ENCODE peak calls at places on chromosomes 7 and 10, in seven cellular contexts. One of them, this sample, is unnamed.

GRCh38 chr10:120732643-120733313 is 118.4 kb upstream of the WDR11 start:
- DNase-seq in PC-3: peak; percentile 72
- DNase-seq in A673: peak; percentile 4
- DNase-seq in mammary epithelial cell: peak; percentile 25
- DNase-seq in CD4-positive, alpha-beta memory T cell: no peak
- DNase-seq in neural progenitor cell: peak; percentile 34
- DNase-seq in GM12878: no peak
- DNase-seq in this sample: no peak

GRCh38 chr7:12111461-12112405 is 99.4 kb upstream of the TMEM106B start:
- DNase-seq in PC-3: no peak
- DNase-seq in A673: peak; percentile 5
- DNase-seq in mammary epithelial cell: no peak
- DNase-seq in CD4-positive, alpha-beta memory T cell: peak; percentile 22
- DNase-seq in neural progenitor cell: peak; percentile 8
- DNase-seq in GM12878: no peak
- DNase-seq in this sample: no peak

GRCh38 chr10:47076949-47077348 is 165.7 kb downstream of the PTPN20 start:
- DNase-seq in PC-3: no peak
- DNase-seq in A673: peak; percentile 9
- DNase-seq in mammary epithelial cell: peak; percentile 31
- DNase-seq in CD4-positive, alpha-beta memory T cell: no peak
- DNase-seq in neural progenitor cell: no peak
- DNase-seq in GM12878: no peak
- DNase-seq in this sample: no peak

GRCh38 chr10:77285529-77286182 is 352.0 kb downstream of the KCNMA1 start:
- DNase-seq in PC-3: no peak
- DNase-seq in A673: no peak
- DNase-seq in mammary epithelial cell: no peak
- DNase-seq in CD4-positive, alpha-beta memory T cell: no peak
- DNase-seq in neural progenitor cell: no peak
- DNase-seq in GM12878: no peak
- DNase-seq in this sample: no peak

GRCh38 chr10:35058134-35058533 is 32.0 kb downstream of the CUL2 start:
- DNase-seq in PC-3: peak; percentile 100
- DNase-seq in A673: peak; percentile 84
- DNase-seq in mammary epithelial cell: peak; percentile 73
- DNase-seq in CD4-positive, alpha-beta memory T cell: no peak
- DNase-seq in neural progenitor cell: no peak
- DNase-seq in GM12878: peak; percentile 20
- DNase-seq in this sample: peak; percentile 31

GRCh38 chr10:125781374-125781773 is 5.8 kb upstream of the MMP21 start:
- DNase-seq in PC-3: no peak
- DNase-seq in A673: no peak
- DNase-seq in mammary epithelial cell: no peak
- DNase-seq in CD4-positive, alpha-beta memory T cell: no peak
- DNase-seq in neural progenitor cell: no peak
- DNase-seq in GM12878: no peak
- DNase-seq in this sample: no peak

GRCh38 chr10:21518629-21519321 is 6.7 kb downstream of the SKIDA1 start:
- DNase-seq in PC-3: peak; percentile 7
- DNase-seq in A673: peak; percentile 43
- DNase-seq in mammary epithelial cell: peak; percentile 37
- DNase-seq in CD4-positive, alpha-beta memory T cell: no peak
- DNase-seq in neural progenitor cell: peak; percentile 65
- DNase-seq in GM12878: no peak
- DNase-seq in this sample: peak; percentile 44

GRCh38 chr7:71682841-71683341 is 550.9 kb downstream of the GALNT17 start:
- DNase-seq in PC-3: no peak
- DNase-seq in A673: no peak
- DNase-seq in mammary epithelial cell: no peak
- DNase-seq in CD4-positive, alpha-beta memory T cell: no peak
- DNase-seq in neural progenitor cell: peak; percentile 90
- DNase-seq in GM12878: no peak
- DNase-seq in this sample: no peak

GRCh38 chr7:130149575-130150139 is 55.5 kb downstream of the TMEM209 start:
- DNase-seq in PC-3: no peak
- DNase-seq in A673: no peak
- DNase-seq in mammary epithelial cell: no peak
- DNase-seq in CD4-positive, alpha-beta memory T cell: no peak
- DNase-seq in neural progenitor cell: no peak
- DNase-seq in GM12878: no peak
- DNase-seq in this sample: no peak

GRCh38 chr10:131860806-131861440 is 39.9 kb upstream of the PPP2R2D start:
- DNase-seq in PC-3: no peak
- DNase-seq in A673: no peak
- DNase-seq in mammary epithelial cell: no peak
- DNase-seq in CD4-positive, alpha-beta memory T cell: no peak
- DNase-seq in neural progenitor cell: no peak
- DNase-seq in GM12878: no peak
- DNase-seq in this sample: no peak

GRCh38 chr7:81492910-81493309 is 276.9 kb downstream of the HGF start:
- DNase-seq in PC-3: peak; percentile 31
- DNase-seq in A673: no peak
- DNase-seq in mammary epithelial cell: no peak
- DNase-seq in CD4-positive, alpha-beta memory T cell: no peak
- DNase-seq in neural progenitor cell: no peak
- DNase-seq in GM12878: no peak
- DNase-seq in this sample: no peak

GRCh38 chr7:102469351-102469971 is 4.7 kb downstream of the LRWD1 start:
- DNase-seq in PC-3: no peak
- DNase-seq in A673: no peak
- DNase-seq in mammary epithelial cell: no peak
- DNase-seq in CD4-positive, alpha-beta memory T cell: no peak
- DNase-seq in neural progenitor cell: no peak
- DNase-seq in GM12878: no peak
- DNase-seq in this sample: no peak

GRCh38 chr10:122786269-122786668 is 59.4 kb downstream of the CUZD1 start:
- DNase-seq in PC-3: peak; percentile 32
- DNase-seq in A673: peak; percentile 50
- DNase-seq in mammary epithelial cell: peak; percentile 30
- DNase-seq in CD4-positive, alpha-beta memory T cell: no peak
- DNase-seq in neural progenitor cell: peak; percentile 87
- DNase-seq in GM12878: no peak
- DNase-seq in this sample: peak; percentile 76

GRCh38 chr10:9301148-9301547 is 1246.7 kb downstream of the GATA3 start:
- DNase-seq in PC-3: peak; percentile 28
- DNase-seq in A673: peak; percentile 30
- DNase-seq in mammary epithelial cell: peak; percentile 4
- DNase-seq in CD4-positive, alpha-beta memory T cell: no peak
- DNase-seq in neural progenitor cell: no peak
- DNase-seq in GM12878: no peak
- DNase-seq in this sample: no peak

GRCh38 chr10:58299580-58299979 is 30.6 kb downstream of the CISD1 start:
- DNase-seq in PC-3: peak; percentile 88
- DNase-seq in A673: peak; percentile 73
- DNase-seq in mammary epithelial cell: no peak
- DNase-seq in CD4-positive, alpha-beta memory T cell: peak; percentile 58
- DNase-seq in neural progenitor cell: peak; percentile 70
- DNase-seq in GM12878: no peak
- DNase-seq in this sample: peak; percentile 82

GRCh38 chr7:2088801-2089200 is 143.9 kb downstream of the MAD1L1 start:
- DNase-seq in PC-3: no peak
- DNase-seq in A673: no peak
- DNase-seq in mammary epithelial cell: no peak
- DNase-seq in CD4-positive, alpha-beta memory T cell: no peak
- DNase-seq in neural progenitor cell: no peak
- DNase-seq in GM12878: no peak
- DNase-seq in this sample: no peak

DNA sequence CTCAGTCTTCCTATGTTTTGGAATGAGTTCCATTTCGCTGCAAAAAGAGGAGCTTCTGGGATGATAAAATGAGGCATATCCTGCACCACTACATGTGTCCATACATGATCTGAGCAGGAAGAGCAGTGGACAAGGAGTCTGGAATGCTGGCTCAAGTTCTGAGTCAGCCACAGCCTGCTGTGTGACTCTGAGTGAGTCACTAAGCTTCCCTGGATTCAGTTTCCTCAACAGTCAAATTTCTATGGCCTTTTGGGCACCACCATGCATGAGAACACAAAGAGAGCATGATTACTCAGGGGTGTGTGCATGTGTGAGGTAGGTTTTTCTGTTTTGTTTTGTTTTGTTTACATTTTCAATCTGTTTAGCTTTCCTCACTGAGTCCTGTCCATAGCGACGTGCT is 254.6 kb downstream of the ANKRD30A start:
- DNase-seq in PC-3: peak; percentile 100
- DNase-seq in A673: no peak
- DNase-seq in mammary epithelial cell: peak; percentile 90
- DNase-seq in CD4-positive, alpha-beta memory T cell: no peak
- DNase-seq in neural progenitor cell: no peak
- DNase-seq in GM12878: no peak
- DNase-seq in this sample: peak; percentile 2
- H3K27ac ChIP-seq in PC-3: peak overlapping the region; percentile 64
- H3K27ac ChIP-seq in A673: no peak overlapping the region
- H3K27ac ChIP-seq in mammary epithelial cell: peak overlapping the region; percentile 63
- H3K27ac ChIP-seq in CD4-positive, alpha-beta memory T cell: no peak overlapping the region
- H3K27ac ChIP-seq in neural progenitor cell: no peak overlapping the region
- H3K27ac ChIP-seq in GM12878: no peak overlapping the region
- H3K27ac ChIP-seq in this sample: no peak overlapping the region

GRCh38 chr10:101901340-101901739 is 57.7 kb upstream of the KCNIP2 start:
- DNase-seq in PC-3: no peak
- DNase-seq in A673: no peak
- DNase-seq in mammary epithelial cell: no peak
- DNase-seq in CD4-positive, alpha-beta memory T cell: no peak
- DNase-seq in neural progenitor cell: peak; percentile 55
- DNase-seq in GM12878: peak; percentile 77
- DNase-seq in this sample: no peak

GRCh38 chr10:101905241-101905640 is 61.6 kb upstream of the KCNIP2 start:
- DNase-seq in PC-3: no peak
- DNase-seq in A673: no peak
- DNase-seq in mammary epithelial cell: no peak
- DNase-seq in CD4-positive, alpha-beta memory T cell: no peak
- DNase-seq in neural progenitor cell: no peak
- DNase-seq in GM12878: no peak
- DNase-seq in this sample: no peak

GRCh38 chr10:101906586-101907183 is 63.1 kb upstream of the KCNIP2 start:
- DNase-seq in PC-3: no peak
- DNase-seq in A673: no peak
- DNase-seq in mammary epithelial cell: no peak
- DNase-seq in CD4-positive, alpha-beta memory T cell: no peak
- DNase-seq in neural progenitor cell: no peak
- DNase-seq in GM12878: no peak
- DNase-seq in this sample: no peak

GRCh38 chr10:101903827-101904520 is 60.4 kb upstream of the KCNIP2 start:
- DNase-seq in PC-3: no peak
- DNase-seq in A673: peak; percentile 59
- DNase-seq in mammary epithelial cell: no peak
- DNase-seq in CD4-positive, alpha-beta memory T cell: no peak
- DNase-seq in neural progenitor cell: peak; percentile 41
- DNase-seq in GM12878: peak; percentile 88
- DNase-seq in this sample: peak; percentile 99

DNA sequence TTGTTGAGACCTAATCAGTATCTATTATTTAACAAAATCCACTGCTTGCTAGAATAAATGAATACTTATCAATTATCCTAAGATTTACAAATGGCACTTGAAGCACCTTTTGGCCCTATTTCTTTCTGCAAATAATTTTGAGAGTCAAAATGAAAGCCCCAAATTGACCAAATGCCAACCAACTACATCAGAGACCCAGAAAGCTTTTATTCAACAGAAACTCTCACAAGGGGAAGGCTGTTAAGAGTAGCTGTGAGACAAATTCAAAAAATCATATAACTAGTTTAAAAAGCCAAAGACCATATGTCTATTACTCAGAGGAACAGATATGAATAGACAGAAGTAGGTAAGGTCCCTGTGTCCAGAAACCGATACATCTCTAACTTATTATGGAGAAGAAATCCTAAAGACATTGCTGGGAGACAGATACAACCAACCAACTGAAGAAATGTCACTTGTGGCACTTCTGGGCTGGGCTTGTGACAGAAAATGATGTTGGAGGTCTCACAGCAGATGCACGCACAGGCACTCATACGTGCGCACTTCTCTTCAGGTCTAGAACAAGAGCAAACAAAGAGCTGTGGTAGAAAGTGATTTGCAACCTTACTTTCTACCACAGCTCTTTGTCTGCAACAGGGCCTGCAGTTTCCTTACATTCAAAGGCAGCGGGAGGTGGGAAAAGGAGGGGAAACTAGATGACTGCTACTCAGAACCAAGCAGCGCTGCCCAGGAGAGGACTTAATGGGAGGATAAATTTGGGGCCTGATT is 58.6 kb upstream of the KCNIP2 start:
- DNase-seq in PC-3: no peak
- DNase-seq in A673: no peak
- DNase-seq in mammary epithelial cell: no peak
- DNase-seq in CD4-positive, alpha-beta memory T cell: no peak
- DNase-seq in neural progenitor cell: peak; percentile 81
- DNase-seq in GM12878: peak; percentile 77
- DNase-seq in this sample: no peak
- H3K4me1 ChIP-seq in PC-3: peaks cover 10% of the 10 kb centered on the region
- H3K4me1 ChIP-seq in A673: peaks cover 20% of the 10 kb centered on the region
- H3K4me1 ChIP-seq in mammary epithelial cell: peaks cover 3% of the 10 kb centered on the region
- H3K4me1 ChIP-seq in CD4-positive, alpha-beta memory T cell: no peaks in the 10 kb centered on the region
- H3K4me1 ChIP-seq in neural progenitor cell: peaks cover 75% of the 10 kb centered on the region
- H3K4me1 ChIP-seq in GM12878: peaks cover 52% of the 10 kb centered on the region
- H3K4me1 ChIP-seq in this sample: peaks cover 31% of the 10 kb centered on the region

GRCh38 chr10:8057636-8058273 is 3.3 kb downstream of the GATA3 start:
- DNase-seq in PC-3: no peak
- DNase-seq in A673: no peak
- DNase-seq in mammary epithelial cell: peak; percentile 61
- DNase-seq in CD4-positive, alpha-beta memory T cell: peak; percentile 39
- DNase-seq in neural progenitor cell: peak; percentile 54
- DNase-seq in GM12878: no peak
- DNase-seq in this sample: no peak
- H3K27me3 ChIP-seq in PC-3: no peaks in the 10 kb centered on the region
- H3K27me3 ChIP-seq in A673: peaks cover 8% of the 10 kb centered on the region
- H3K27me3 ChIP-seq in mammary epithelial cell: no peaks in the 10 kb centered on the region
- H3K27me3 ChIP-seq in CD4-positive, alpha-beta memory T cell: peaks cover 5% of the 10 kb centered on the region
- H3K27me3 ChIP-seq in neural progenitor cell: peaks cover 100% of the 10 kb centered on the region
- H3K27me3 ChIP-seq in GM12878: no peaks in the 10 kb centered on the region
- H3K27me3 ChIP-seq in this sample: no peaks in the 10 kb centered on the region

GRCh38 chr10:97169063-97169462 is 16.7 kb downstream of the SLIT1 start:
- DNase-seq in PC-3: no peak
- DNase-seq in A673: no peak
- DNase-seq in mammary epithelial cell: no peak
- DNase-seq in CD4-positive, alpha-beta memory T cell: no peak
- DNase-seq in neural progenitor cell: peak; percentile 49
- DNase-seq in GM12878: no peak
- DNase-seq in this sample: no peak

GRCh38 chr10:97168645-97169044 is 17.1 kb downstream of the SLIT1 start:
- DNase-seq in PC-3: no peak
- DNase-seq in A673: no peak
- DNase-seq in mammary epithelial cell: no peak
- DNase-seq in CD4-positive, alpha-beta memory T cell: no peak
- DNase-seq in neural progenitor cell: no peak
- DNase-seq in GM12878: no peak
- DNase-seq in this sample: no peak

GRCh38 chr10:97173036-97173435 is 12.7 kb downstream of the SLIT1 start:
- DNase-seq in PC-3: no peak
- DNase-seq in A673: no peak
- DNase-seq in mammary epithelial cell: no peak
- DNase-seq in CD4-positive, alpha-beta memory T cell: no peak
- DNase-seq in neural progenitor cell: no peak
- DNase-seq in GM12878: no peak
- DNase-seq in this sample: no peak

GRCh38 chr10:97169911-97170693 is 15.7 kb downstream of the SLIT1 start:
- DNase-seq in PC-3: peak; percentile 30
- DNase-seq in A673: no peak
- DNase-seq in mammary epithelial cell: no peak
- DNase-seq in CD4-positive, alpha-beta memory T cell: no peak
- DNase-seq in neural progenitor cell: no peak
- DNase-seq in GM12878: no peak
- DNase-seq in this sample: peak; percentile 37

GRCh38 chr10:97171001-97171400 is 14.8 kb downstream of the SLIT1 start:
- DNase-seq in PC-3: no peak
- DNase-seq in A673: no peak
- DNase-seq in mammary epithelial cell: no peak
- DNase-seq in CD4-positive, alpha-beta memory T cell: no peak
- DNase-seq in neural progenitor cell: no peak
- DNase-seq in GM12878: no peak
- DNase-seq in this sample: no peak
- H3K27ac ChIP-seq in PC-3: no peak overlapping the region
- H3K27ac ChIP-seq in A673: no peak overlapping the region
- H3K27ac ChIP-seq in mammary epithelial cell: no peak overlapping the region
- H3K27ac ChIP-seq in CD4-positive, alpha-beta memory T cell: no peak overlapping the region
- H3K27ac ChIP-seq in neural progenitor cell: no peak overlapping the region
- H3K27ac ChIP-seq in GM12878: no peak overlapping the region
- H3K27ac ChIP-seq in this sample: no peak overlapping the region

This sample was measured in SJCRH30.